ENCODE peak calls at places on chromosomes 4 and X, in six cellular contexts. Z is H9, S is IMR-90, N is mesendoderm, M is mesenchymal stem cell, F is H1. I is an unnamed sample.

GRCh38 chr4:154490589-154491340 is 834 bp downstream of the DCHS2 start:
- DNase-seq in Z (peak), S (no peak), N (peak), M (no peak), F (no peak), I (no peak)

GRCh38 chr4:62324215-62324614 is 1124.1 kb downstream of the ADGRL3 start:
- DNase-seq in Z (no peak), S (no peak), N (no peak), M (no peak), F (no peak), I (no peak)

GRCh38 chr4:74320559-74321118 is 12.4 kb downstream of the EPGN start:
- DNase-seq in Z (peak), S (peak), N (peak), M (peak), F (peak), I (peak)

GRCh38 chrX:128078545-128078944 is 26.3 kb upstream of the ACTRT1 start:
- DNase-seq in Z (no peak), S (no peak), N (peak), M (no peak), F (no peak), I (no peak)

GRCh38 chr4:186725422-186726149 is 1.9 kb upstream of the FAT1 start:
- DNase-seq in Z (peak), S (peak), N (peak), M (peak), F (no peak), I (peak)

GRCh38 chrX:119618439-119618838 is 12.2 kb upstream of the NKRF start:
- DNase-seq in Z (no peak), S (no peak), N (no peak), M (no peak), F (no peak), I (no peak)

GRCh38 chr4:114692958-114693357 is 94.4 kb downstream of the UGT8 start:
- DNase-seq in Z (no peak), S (no peak), N (no peak), M (no peak), F (no peak), I (no peak)

GRCh38 chrX:109822861-109823260 is 89.8 kb upstream of the ACSL4 start:
- DNase-seq in Z (no peak), S (no peak), N (no peak), M (no peak), F (no peak), I (no peak)

GRCh38 chr4:106985830-106986229 is 50.3 kb downstream of the DKK2 start:
- DNase-seq in Z (no peak), S (no peak), N (no peak), M (no peak), F (no peak), I (no peak)

GRCh38 chrX:132216806-132217202 is 2.4 kb downstream of the RAP2C start:
- DNase-seq in Z (no peak), S (peak), N (no peak), M (peak), F (no peak), I (no peak)

GRCh38 chr4:172962564-172963353 is 205.9 kb upstream of the GALNT7 start:
- DNase-seq in Z (no peak), S (peak), N (no peak), M (peak), F (no peak), I (no peak)

GRCh38 chr4:64756016-64756415 is 346.8 kb upstream of the TECRL start:
- DNase-seq in Z (no peak), S (no peak), N (no peak), M (peak), F (no peak), I (no peak)

GRCh38 chrX:122220644-122221373 is 963.3 kb upstream of the GRIA3 start:
- DNase-seq in Z (peak), S (no peak), N (peak), M (no peak), F (peak), I (peak)

GRCh38 chrX:115892787-115893671 is 277.5 kb upstream of the AGTR2 start:
- DNase-seq in Z (peak), S (peak), N (peak), M (peak), F (no peak), I (no peak)

GRCh38 chr4:141580523-141580922 is 55.9 kb upstream of the IL15 start:
- DNase-seq in Z (no peak), S (peak), N (peak), M (peak), F (no peak), I (no peak)

GRCh38 chr4:15778742-15779231 is 659 bp downstream of the CD38 start:
- DNase-seq in Z (peak), S (no peak), N (peak), M (peak), F (no peak), I (peak)

GRCh38 chr4:112604590-112604989 is 32.1 kb downstream of the ZGRF1 start:
- DNase-seq in Z (no peak), S (peak), N (peak), M (peak), F (peak), I (peak)

GRCh38 chrX:94515009-94515408 is 841.0 kb downstream of the FAM133A start:
- DNase-seq in Z (no peak), S (no peak), N (peak), M (no peak), F (no peak), I (peak)

GRCh38 chrX:97763391-97763790 is 879.7 kb downstream of the RPA4 start:
- DNase-seq in Z (no peak), S (no peak), N (peak), M (no peak), F (no peak), I (no peak)
- H2BK15ac ChIP-seq in Z (no peak), S (no peak), N (no peak), M (no peak), F (no peak), I (no peak)

GRCh38 chrX:39451061-39451460 is 646.7 kb downstream of the BCOR start:
- DNase-seq in Z (no peak), S (no peak), N (no peak), M (no peak), F (no peak), I (no peak)
- H2BK15ac ChIP-seq in Z (no peak), S (no peak), N (no peak), M (no peak), F (no peak), I (no peak)

GRCh38 chr4:75895744-75896314 is 6.4 kb downstream of the PPEF2 start:
- DNase-seq in Z (peak), S (peak), N (peak), M (peak), F (no peak), I (peak)
- H2BK15ac ChIP-seq in Z (no peak), S (no peak), N (no peak), M (no peak), F (no peak), I (no peak)

GRCh38 chrX:154739952-154740351 is 10.9 kb downstream of the GAB3 start:
- DNase-seq in Z (no peak), S (no peak), N (no peak), M (no peak), F (no peak), I (no peak)

GRCh38 chrX:154738013-154738738 is 12.7 kb downstream of the GAB3 start:
- DNase-seq in Z (no peak), S (peak), N (no peak), M (peak), F (no peak), I (no peak)

GRCh38 chrX:154742623-154743022 is 8.3 kb downstream of the GAB3 start:
- DNase-seq in Z (no peak), S (no peak), N (no peak), M (no peak), F (no peak), I (no peak)
- H2BK15ac ChIP-seq in Z (no peak), S (no peak), N (no peak), M (no peak), F (no peak), I (no peak)

DNA sequence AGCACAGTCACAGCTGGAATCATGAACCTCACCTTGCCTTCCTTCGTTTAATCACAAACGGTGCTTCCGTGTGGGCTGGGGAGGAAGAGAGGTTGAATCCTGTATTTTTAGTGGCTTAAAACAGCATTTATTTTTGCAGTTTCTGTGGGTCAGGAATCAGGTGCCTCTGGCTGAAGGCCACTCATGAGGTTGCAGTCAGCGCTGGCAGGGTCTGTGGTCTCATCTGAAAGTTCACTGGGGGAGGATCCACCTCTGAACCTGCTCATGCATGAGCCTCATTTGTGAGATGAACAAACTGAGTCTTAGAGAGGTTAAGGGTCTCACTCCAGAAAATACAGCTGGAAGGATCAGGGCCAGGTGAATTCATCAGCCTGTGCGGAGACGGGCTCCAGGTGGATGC is 17.1 kb upstream of the ABLIM2 start:
- DNase-seq in Z (no peak), S (no peak), N (no peak), M (no peak), F (no peak), I (no peak)
- H2BK15ac ChIP-seq in Z (no peak), S (no peak), N (no peak), M (no peak), F (no peak), I (no peak)

I was measured in neuronal stem cell.